ENCODE peak calls at places on chromosomes 6 and 20, in seven cellular contexts. V, F, L, A, R, P and O are unnamed samples.

GRCh38 chr6:2387445-2387844 is 142.0 kb upstream of the GMDS start:
- DNase-seq in V (no peak), F (no peak), L (peak), A (no peak), R (no peak), P (no peak), O (peak)

GRCh38 chr6:37554480-37554819 is 54.8 kb upstream of the CCDC167 start:
- DNase-seq in V (no peak), F (peak), L (no peak), A (no peak), R (no peak), P (peak), O (no peak)

GRCh38 chr20:41424025-41424424 is 57.4 kb upstream of the EMILIN3 start:
- DNase-seq in V (no peak), F (no peak), L (no peak), A (no peak), R (no peak), P (no peak), O (no peak)

GRCh38 chr6:56891754-56892153 is 63.2 kb upstream of the BEND6 start:
- DNase-seq in V (no peak), F (peak), L (no peak), A (no peak), R (no peak), P (no peak), O (peak)

GRCh38 chr6:158518196-158519127 is 41.4 kb upstream of the TMEM181 start:
- DNase-seq in V (no peak), F (peak), L (peak), A (peak), R (peak), P (peak), O (peak)

GRCh38 chr6:54574671-54575070 is 266.4 kb downstream of the TINAG start:
- DNase-seq in V (no peak), F (no peak), L (no peak), A (no peak), R (no peak), P (no peak), O (no peak)

GRCh38 chr6:41551086-41551702 is 5.0 kb downstream of the FOXP4 start:
- DNase-seq in V (no peak), F (no peak), L (no peak), A (no peak), R (no peak), P (no peak), O (no peak)

GRCh38 chr6:43211960-43212359 is 17.3 kb downstream of the DNPH1 start:
- DNase-seq in V (no peak), F (no peak), L (no peak), A (no peak), R (no peak), P (no peak), O (no peak)

GRCh38 chr6:163828038-163828790 is 413.7 kb downstream of the QKI start:
- DNase-seq in V (peak), F (peak), L (no peak), A (no peak), R (no peak), P (peak), O (no peak)

GRCh38 chr6:169171951-169172350 is 81.7 kb downstream of the THBS2 start:
- DNase-seq in V (no peak), F (peak), L (no peak), A (peak), R (no peak), P (peak), O (no peak)

GRCh38 chr6:127402890-127403617 is 56.1 kb downstream of the KIAA0408 start:
- DNase-seq in V (no peak), F (no peak), L (no peak), A (no peak), R (no peak), P (no peak), O (no peak)

GRCh38 chr20:42046686-42047085 is 428.5 kb upstream of the CHD6 start:
- DNase-seq in V (no peak), F (no peak), L (no peak), A (no peak), R (no peak), P (no peak), O (no peak)

GRCh38 chr20:11807070-11807741 is 110.5 kb upstream of the BTBD3 start:
- DNase-seq in V (no peak), F (peak), L (no peak), A (peak), R (no peak), P (peak), O (peak)

GRCh38 chr20:3094848-3095629 is 10.5 kb upstream of the AVP start:
- DNase-seq in V (no peak), F (no peak), L (no peak), A (no peak), R (no peak), P (no peak), O (no peak)

GRCh38 chr6:167099707-167100106 is 23.2 kb upstream of the CCR6 start:
- DNase-seq in V (no peak), F (no peak), L (no peak), A (no peak), R (no peak), P (no peak), O (no peak)

GRCh38 chr20:50283370-50283769 is 92.7 kb downstream of the CEBPB start:
- DNase-seq in V (no peak), F (no peak), L (no peak), A (no peak), R (no peak), P (no peak), O (no peak)

GRCh38 chr6:137089305-137089704 is 44.5 kb upstream of the IL20RA start:
- DNase-seq in V (no peak), F (no peak), L (no peak), A (no peak), R (no peak), P (no peak), O (no peak)

GRCh38 chr20:63016514-63017075 is 9.8 kb upstream of the BHLHE23 start:
- DNase-seq in V (no peak), F (no peak), L (no peak), A (no peak), R (no peak), P (no peak), O (no peak)

GRCh38 chr6:29737707-29738630 is 14.7 kb downstream of the HLA-F start:
- DNase-seq in V (no peak), F (peak), L (peak), A (peak), R (peak), P (peak), O (peak)

GRCh38 chr6:38404900-38405556 is 234.7 kb downstream of the BTBD9 start:
- DNase-seq in V (no peak), F (no peak), L (no peak), A (no peak), R (no peak), P (peak), O (no peak)

GRCh38 chr6:19723533-19723932 is 113.6 kb upstream of the ID4 start:
- DNase-seq in V (no peak), F (peak), L (no peak), A (peak), R (no peak), P (peak), O (peak)

GRCh38 chr6:35377002-35377401 is 34.6 kb downstream of the PPARD start:
- DNase-seq in V (no peak), F (no peak), L (no peak), A (no peak), R (no peak), P (peak), O (no peak)

GRCh38 chr6:84796343-84796742 is 31.9 kb upstream of the TBX18 start:
- DNase-seq in V (no peak), F (no peak), L (no peak), A (no peak), R (no peak), P (no peak), O (no peak)

GRCh38 chr6:30720738-30721197 is 616 bp downstream of the TUBB start:
- DNase-seq in V (peak), F (peak), L (peak), A (no peak), R (peak), P (peak), O (peak)

GRCh38 chr6:40356242-40356910 is 230.8 kb downstream of the LRFN2 start:
- DNase-seq in V (no peak), F (peak), L (no peak), A (no peak), R (no peak), P (peak), O (no peak)

GRCh38 chr20:35660122-35660937 is 4.4 kb downstream of the CPNE1 start:
- DNase-seq in V (no peak), F (no peak), L (peak), A (no peak), R (no peak), P (no peak), O (no peak)

GRCh38 chr6:55069132-55069781 is 105.1 kb upstream of the HCRTR2 start:
- DNase-seq in V (no peak), F (peak), L (no peak), A (peak), R (peak), P (peak), O (peak)

GRCh38 chr6:30914854-30915590 is 984 bp downstream of the VARS2 start:
- DNase-seq in V (no peak), F (no peak), L (no peak), A (no peak), R (peak), P (no peak), O (no peak)

GRCh38 chr6:143586557-143586956 is 75.0 kb upstream of the FUCA2 start:
- DNase-seq in V (no peak), F (no peak), L (no peak), A (no peak), R (no peak), P (no peak), O (no peak)

GRCh38 chr6:26286168-26286854 is 78.7 kb upstream of the BTN3A2 start:
- DNase-seq in V (peak), F (peak), L (peak), A (no peak), R (peak), P (peak), O (peak)

GRCh38 chr6:127366281-127367022 is 23.0 kb upstream of the ECHDC1 start:
- DNase-seq in V (no peak), F (peak), L (no peak), A (peak), R (no peak), P (peak), O (peak)

GRCh38 chr6:166282394-166283032 is 25.7 kb downstream of the PRR18 start:
- DNase-seq in V (no peak), F (no peak), L (no peak), A (no peak), R (no peak), P (no peak), O (no peak)